ENCODE peak calls at places on chromosomes 4 and X, in eight cellular contexts. M is neuronal stem cell; R is upper lobe of left lung; E is lung; B is astrocyte of the spinal cord; S is epithelial cell of esophagus; J is colonic mucosa; N is CD8-positive, alpha-beta memory T cell. L is an unnamed sample.

GRCh38 chrX:10833299-10834169 is 213.1 kb upstream of the MID1 start:
- DNase-seq in M (peak; percentile 18), R (no peak), E (peak; percentile 43), B (peak; percentile 17), S (peak; percentile 75), J (peak; percentile 76), N (no peak), L (no peak)

GRCh38 chrX:136954930-136955329 is 74.4 kb upstream of the RBMX start:
- DNase-seq in M (no peak), R (no peak), E (no peak), B (peak; percentile 44), S (peak; percentile 24), J (no peak), N (no peak), L (peak; percentile 68)

GRCh38 chr4:72984351-72984750 is 85.2 kb downstream of the COX18 start:
- DNase-seq in M (no peak), R (no peak), E (no peak), B (no peak), S (no peak), J (no peak), N (no peak), L (no peak)

GRCh38 chrX:13699183-13699826 is 10.4 kb downstream of the RAB9A start:
- DNase-seq in M (no peak), R (no peak), E (no peak), B (no peak), S (peak; percentile 63), J (peak; percentile 55), N (no peak), L (no peak)

GRCh38 chr4:145498430-145498829 is 16.8 kb downstream of the SMAD1 start:
- DNase-seq in M (no peak), R (no peak), E (no peak), B (no peak), S (no peak), J (no peak), N (no peak), L (no peak)

GRCh38 chr4:84837751-84838150 is 128.7 kb downstream of the WDFY3 start:
- DNase-seq in M (no peak), R (no peak), E (no peak), B (no peak), S (peak; percentile 4), J (no peak), N (no peak), L (no peak)

GRCh38 chr4:62135565-62136156 is 935.5 kb downstream of the ADGRL3 start:
- DNase-seq in M (no peak), R (no peak), E (no peak), B (peak; percentile 9), S (no peak), J (no peak), N (no peak), L (no peak)

GRCh38 chr4:174658246-174658645 is 136.0 kb upstream of the HPGD start:
- DNase-seq in M (no peak), R (no peak), E (no peak), B (no peak), S (no peak), J (no peak), N (no peak), L (no peak)

GRCh38 chr4:84327526-84327925 is 171.6 kb downstream of the NKX6-1 start:
- DNase-seq in M (no peak), R (no peak), E (no peak), B (no peak), S (no peak), J (no peak), N (no peak), L (no peak)

GRCh38 chrX:23694606-23695005 is 27.3 kb downstream of the PRDX4 start:
- DNase-seq in M (peak; percentile 4), R (no peak), E (peak; percentile 61), B (peak; percentile 54), S (peak; percentile 53), J (peak; percentile 52), N (peak; percentile 15), L (peak; percentile 75)

GRCh38 chrX:113400193-113400704 is 559.6 kb upstream of the AMOT start:
- DNase-seq in M (no peak), R (no peak), E (no peak), B (peak; percentile 4), S (peak; percentile 36), J (no peak), N (no peak), L (no peak)

GRCh38 chr4:77881460-77882295 is 19.0 kb downstream of the MRPL1 start:
- DNase-seq in M (no peak), R (no peak), E (no peak), B (peak; percentile 15), S (peak; percentile 72), J (peak; percentile 35), N (no peak), L (no peak)

GRCh38 chrX:68720851-68721250 is 73.4 kb downstream of the STARD8 start:
- DNase-seq in M (no peak), R (no peak), E (no peak), B (no peak), S (no peak), J (no peak), N (no peak), L (peak; percentile 48)

GRCh38 chr4:1264942-1265341 is 16.0 kb upstream of the CTBP1 start:
- DNase-seq in M (no peak), R (no peak), E (no peak), B (no peak), S (no peak), J (no peak), N (no peak), L (no peak)

GRCh38 chr4:8656185-8656517 is 63.6 kb downstream of the CPZ start:
- DNase-seq in M (no peak), R (peak; percentile 51), E (no peak), B (no peak), S (no peak), J (no peak), N (no peak), L (peak; percentile 10)

GRCh38 chr4:70619778-70620177 is 8.8 kb upstream of the ENAM start:
- DNase-seq in M (no peak), R (no peak), E (no peak), B (no peak), S (no peak), J (no peak), N (no peak), L (no peak)

GRCh38 chr4:70608324-70608723 is 16.3 kb downstream of the AMBN start:
- DNase-seq in M (no peak), R (no peak), E (no peak), B (no peak), S (no peak), J (no peak), N (no peak), L (no peak)

GRCh38 chr4:70619288-70619687 is 9.3 kb upstream of the ENAM start:
- DNase-seq in M (no peak), R (no peak), E (no peak), B (no peak), S (no peak), J (no peak), N (no peak), L (no peak)

GRCh38 chr4:70613182-70613892 is 15.2 kb upstream of the ENAM start:
- DNase-seq in M (no peak), R (no peak), E (no peak), B (no peak), S (no peak), J (no peak), N (no peak), L (no peak)

GRCh38 chr4:70613893-70614572 is 14.5 kb upstream of the ENAM start:
- DNase-seq in M (no peak), R (no peak), E (no peak), B (no peak), S (no peak), J (no peak), N (no peak), L (no peak)
- H3K4me3 ChIP-seq in M (no peak overlapping the region), R (no peak overlapping the region), E (no peak overlapping the region), B (no peak overlapping the region), S (no peak overlapping the region), J (no peak overlapping the region), N (no peak overlapping the region), L (peak overlapping the region; percentile 67)

DNA sequence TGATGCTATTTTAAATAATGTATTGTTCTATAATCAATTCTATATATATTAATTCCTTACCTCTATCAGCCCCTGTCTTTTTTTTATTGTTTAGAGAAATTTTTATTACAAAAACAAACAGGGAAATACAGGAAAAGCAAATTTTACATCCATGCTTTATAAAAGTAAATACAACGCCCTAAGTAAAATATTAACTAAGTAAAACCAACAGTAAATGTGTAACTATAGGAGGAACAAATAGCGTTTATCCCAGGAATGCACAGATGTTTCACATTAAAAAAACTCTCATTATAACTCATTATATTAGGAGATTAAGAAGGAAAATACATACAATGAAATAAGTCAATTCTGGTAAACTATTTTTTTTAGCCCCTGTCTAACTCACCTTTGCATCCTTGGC is 8.2 kb upstream of the ITM2A start:
- DNase-seq in M (no peak), R (no peak), E (no peak), B (no peak), S (no peak), J (no peak), N (no peak), L (no peak)
- H3K4me3 ChIP-seq in M (no peak overlapping the region), R (no peak overlapping the region), E (no peak overlapping the region), B (no peak overlapping the region), S (no peak overlapping the region), J (no peak overlapping the region), N (no peak overlapping the region), L (no peak overlapping the region)

GRCh38 chr4:185578284-185578683 is 43.0 kb upstream of the PDLIM3 start:
- DNase-seq in M (no peak), R (no peak), E (no peak), B (no peak), S (no peak), J (no peak), N (no peak), L (no peak)
- H3K4me3 ChIP-seq in M (no peak overlapping the region), R (no peak overlapping the region), E (no peak overlapping the region), B (no peak overlapping the region), S (no peak overlapping the region), J (no peak overlapping the region), N (no peak overlapping the region), L (no peak overlapping the region)

GRCh38 chr4:188455353-188455752 is 316.1 kb downstream of the TRIML1 start:
- DNase-seq in M (no peak), R (no peak), E (no peak), B (no peak), S (no peak), J (no peak), N (no peak), L (no peak)
- H3K4me3 ChIP-seq in M (no peak overlapping the region), R (no peak overlapping the region), E (no peak overlapping the region), B (no peak overlapping the region), S (no peak overlapping the region), J (no peak overlapping the region), N (no peak overlapping the region), L (no peak overlapping the region)

GRCh38 chrX:73965833-73966232 is 338.1 kb upstream of the ZCCHC13 start:
- DNase-seq in M (no peak), R (no peak), E (no peak), B (no peak), S (no peak), J (no peak), N (no peak), L (no peak)
- H3K4me3 ChIP-seq in M (no peak overlapping the region), R (no peak overlapping the region), E (no peak overlapping the region), B (no peak overlapping the region), S (no peak overlapping the region), J (no peak overlapping the region), N (no peak overlapping the region), L (no peak overlapping the region)